ENCODE peak calls at places on chromosomes 11 and 22, in eight cellular contexts. H, U, J, N, F, E, M and W are unnamed samples.

GRCh38 chr11:33376331-33377099 is 119.3 kb downstream of the HIPK3 start:
- DNase-seq in H (peak; percentile 19), U (no peak), J (no peak), N (peak; percentile 25), F (peak; percentile 55), E (no peak), M (peak; percentile 42), W (peak; percentile 82)

GRCh38 chr22:35443790-35444684 is 44.1 kb downstream of the MCM5 start:
- DNase-seq in H (no peak), U (no peak), J (no peak), N (no peak), F (no peak), E (no peak), M (no peak), W (peak; percentile 87)

GRCh38 chr11:27485930-27486773 is 13.6 kb upstream of the LGR4 start:
- DNase-seq in H (peak; percentile 45), U (peak; percentile 67), J (peak; percentile 55), N (peak; percentile 50), F (peak; percentile 59), E (no peak), M (peak; percentile 49), W (peak; percentile 76)

GRCh38 chr11:125807909-125808308 is 20.0 kb downstream of the PATE3 start:
- DNase-seq in H (peak; percentile 20), U (no peak), J (no peak), N (no peak), F (no peak), E (no peak), M (no peak), W (no peak)

GRCh38 chr11:35664977-35665441 is 2.4 kb downstream of the TRIM44 start:
- DNase-seq in H (no peak), U (no peak), J (no peak), N (no peak), F (no peak), E (no peak), M (no peak), W (peak; percentile 30)

GRCh38 chr22:31995046-31995445 is 48.0 kb upstream of the SLC5A1 start:
- DNase-seq in H (no peak), U (no peak), J (no peak), N (no peak), F (no peak), E (no peak), M (no peak), W (no peak)

GRCh38 chr11:126585388-126586302 is 230.2 kb downstream of the ST3GAL4 start:
- DNase-seq in H (peak; percentile 97), U (peak; percentile 34), J (peak; percentile 63), N (peak; percentile 92), F (peak; percentile 80), E (no peak), M (peak; percentile 94), W (peak; percentile 98)

GRCh38 chr11:128342511-128343133 is 244.7 kb downstream of the ETS1 start:
- DNase-seq in H (peak; percentile 95), U (peak; percentile 25), J (no peak), N (peak; percentile 69), F (peak; percentile 96), E (peak; percentile 54), M (no peak), W (peak; percentile 99)

GRCh38 chr11:73141031-73141308 is 1.1 kb downstream of the FCHSD2 start:
- DNase-seq in H (no peak), U (peak; percentile 36), J (no peak), N (peak; percentile 25), F (no peak), E (no peak), M (no peak), W (peak; percentile 77)

GRCh38 chr22:30048711-30049110 is 31.6 kb upstream of the HORMAD2 start:
- DNase-seq in H (no peak), U (no peak), J (no peak), N (no peak), F (no peak), E (no peak), M (no peak), W (peak; percentile 20)

GRCh38 chr11:112612283-112612849 is 348.9 kb upstream of the NCAM1 start:
- DNase-seq in H (peak; percentile 56), U (no peak), J (no peak), N (no peak), F (no peak), E (no peak), M (no peak), W (peak; percentile 71)